ENCODE peak calls at places on chromosomes 1 and 21, in six cellular contexts. T is IMR-90, X is K562, U is heart left ventricle, O is prostate gland, Y is sigmoid colon. P is an unnamed sample.

GRCh38 chr1:59422921-59423575 is 126.2 kb downstream of the FGGY start:
- DNase-seq in T (no peak), X (no peak), U (peak; percentile 70), O (peak; percentile 98), Y (peak; percentile 87), P (no peak)

GRCh38 chr1:65818966-65819365 is 26.3 kb downstream of the PDE4B start:
- DNase-seq in T (no peak), X (no peak), U (no peak), O (no peak), Y (no peak), P (no peak)

GRCh38 chr21:30408782-30409494 is 13.1 kb downstream of the KRTAP13-1 start:
- DNase-seq in T (no peak), X (peak; percentile 43), U (peak; percentile 27), O (peak; percentile 74), Y (no peak), P (peak; percentile 25)

GRCh38 chr1:17741052-17741451 is 14.1 kb upstream of the ACTL8 start:
- DNase-seq in T (no peak), X (no peak), U (no peak), O (no peak), Y (no peak), P (no peak)

GRCh38 chr1:203153051-203153988 is 22.3 kb downstream of the MYBPH start:
- DNase-seq in T (no peak), X (no peak), U (no peak), O (no peak), Y (no peak), P (no peak)

GRCh38 chr1:30912203-30912602 is 3.6 kb upstream of the SDC3 start:
- DNase-seq in T (no peak), X (no peak), U (no peak), O (no peak), Y (peak; percentile 45), P (no peak)

GRCh38 chr1:85628791-85629531 is 48.4 kb downstream of the CCN1 start:
- DNase-seq in T (peak; percentile 95), X (peak; percentile 78), U (peak; percentile 32), O (peak; percentile 66), Y (peak; percentile 67), P (peak; percentile 57)

GRCh38 chr1:93980320-93980744 is 71.1 kb upstream of the GCLM start:
- DNase-seq in T (no peak), X (peak; percentile 31), U (no peak), O (no peak), Y (no peak), P (no peak)

GRCh38 chr1:201705389-201705788 is 123.6 kb upstream of the IPO9 start:
- DNase-seq in T (no peak), X (no peak), U (no peak), O (no peak), Y (peak; percentile 46), P (no peak)

GRCh38 chr1:162709870-162710269 is 77.6 kb downstream of the DDR2 start:
- DNase-seq in T (peak; percentile 44), X (no peak), U (no peak), O (no peak), Y (no peak), P (no peak)

GRCh38 chr1:235025422-235025984 is 103.1 kb downstream of the TOMM20 start:
- DNase-seq in T (no peak), X (no peak), U (no peak), O (no peak), Y (peak; percentile 32), P (no peak)

GRCh38 chr1:205827623-205828022 is 14.6 kb upstream of the SLC41A1 start:
- DNase-seq in T (no peak), X (no peak), U (no peak), O (no peak), Y (no peak), P (no peak)

GRCh38 chr1:116933586-116934515 is 24.1 kb downstream of the PTGFRN start:
- DNase-seq in T (no peak), X (no peak), U (no peak), O (no peak), Y (peak; percentile 44), P (no peak)

GRCh38 chr1:195462646-195463045 is 1145.6 kb downstream of the KCNT2 start:
- DNase-seq in T (peak; percentile 45), X (no peak), U (no peak), O (no peak), Y (no peak), P (no peak)

GRCh38 chr1:9942399-9942938 is 722 bp downstream of the LZIC start:
- DNase-seq in T (peak; percentile 72), X (peak; percentile 74), U (no peak), O (no peak), Y (no peak), P (no peak)

GRCh38 chr1:27487927-27488522 is 1.9 kb downstream of the WASF2 start:
- DNase-seq in T (no peak), X (peak; percentile 34), U (no peak), O (no peak), Y (no peak), P (no peak)

GRCh38 chr1:27485363-27485762 is 4.6 kb downstream of the WASF2 start:
- DNase-seq in T (no peak), X (no peak), U (no peak), O (no peak), Y (no peak), P (no peak)

GRCh38 chr1:27491748-27492700 is 2.1 kb upstream of the WASF2 start:
- DNase-seq in T (no peak), X (no peak), U (peak; percentile 57), O (peak; percentile 41), Y (peak; percentile 80), P (no peak)

GRCh38 chr1:27488523-27489138 is 1.3 kb downstream of the WASF2 start:
- DNase-seq in T (peak; percentile 33), X (peak; percentile 50), U (no peak), O (no peak), Y (peak; percentile 34), P (no peak)

DNA sequence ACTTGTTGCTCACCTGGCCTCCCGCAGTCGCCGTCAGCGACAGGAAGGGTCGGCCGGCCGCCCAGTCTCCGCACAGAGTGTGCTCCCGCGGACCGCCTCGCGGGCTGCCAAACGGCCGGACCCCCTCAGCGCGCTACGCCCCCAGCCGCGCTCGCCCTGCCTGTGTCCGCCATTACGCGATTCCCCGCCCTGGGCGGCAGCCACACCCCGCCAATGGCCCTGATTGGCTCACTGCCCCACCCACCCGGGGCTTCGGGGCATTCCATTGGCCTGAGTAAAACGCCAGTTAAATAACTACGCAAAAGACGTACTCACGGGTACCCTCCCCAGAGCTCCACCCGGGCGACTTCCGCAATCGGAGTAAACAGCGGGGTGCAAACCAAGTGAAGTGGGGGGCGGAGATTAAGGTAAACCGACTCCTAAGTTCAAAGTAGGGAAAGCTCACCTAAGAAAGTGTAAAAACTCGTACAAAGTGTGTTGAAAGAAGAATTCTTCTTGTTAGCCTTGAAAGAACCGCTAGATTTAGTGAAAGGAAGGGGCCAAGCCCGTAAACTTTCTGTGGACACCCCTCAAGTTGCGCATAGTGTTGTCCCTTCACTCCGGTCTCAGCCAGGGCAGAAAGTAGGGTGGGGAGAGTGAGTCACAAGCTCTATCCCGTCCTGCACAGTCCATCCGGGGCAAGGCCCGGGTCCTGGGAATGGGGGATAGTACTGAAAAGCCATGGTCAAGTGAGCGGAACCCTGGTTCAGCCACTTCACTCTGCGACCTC is at the start of gene WASF2:
- DNase-seq in T (peak; percentile 96), X (peak; percentile 99), U (peak; percentile 98), O (peak; percentile 97), Y (peak; percentile 99), P (peak; percentile 75)
- TF ChIP-seq POLR2A in T (peak; percentile 86), X (peak; percentile 92), U (peak; percentile 83), O (peak; percentile 100), Y (peak; percentile 95), P (peak; percentile 73)

DNA sequence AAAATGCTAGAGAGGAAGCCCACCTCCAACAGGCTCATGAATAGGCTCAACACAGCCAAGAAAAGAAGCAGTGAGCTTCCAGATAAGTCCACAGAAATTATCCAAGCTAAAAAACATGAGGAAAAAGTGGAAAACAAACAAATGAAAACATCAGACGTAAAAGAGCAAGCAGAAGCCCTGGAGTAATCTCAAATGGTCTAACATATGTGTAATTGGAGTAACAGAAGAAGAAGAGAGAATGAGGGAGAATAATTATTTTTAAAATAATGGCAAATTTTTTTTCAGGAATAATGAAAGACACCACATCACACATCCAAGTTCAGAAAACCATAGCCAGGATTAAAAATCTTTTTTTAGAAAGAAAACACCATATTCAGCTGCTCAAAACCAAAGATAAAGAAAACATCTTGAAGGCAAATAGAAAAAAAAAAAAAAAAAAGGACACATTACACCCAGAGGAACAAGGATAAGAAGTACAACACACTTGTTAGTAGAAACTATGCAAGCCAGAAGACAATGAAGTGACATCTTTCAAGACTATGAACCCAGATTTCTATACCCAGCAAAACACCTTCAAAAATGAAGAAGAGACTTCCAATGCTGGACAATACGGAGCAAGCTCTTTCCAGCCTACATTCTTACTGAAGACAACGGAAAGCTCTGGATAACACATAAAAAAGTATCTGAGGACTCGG is 10.6 kb upstream of the SUMO3 start:
- DNase-seq in T (no peak), X (no peak), U (no peak), O (no peak), Y (no peak), P (no peak)
- TF ChIP-seq POLR2A in T (no peak), X (no peak), U (no peak), O (no peak), Y (no peak), P (no peak)

GRCh38 chr1:181327796-181328195 is 155.5 kb upstream of the CACNA1E start:
- DNase-seq in T (no peak), X (no peak), U (no peak), O (no peak), Y (no peak), P (no peak)

GRCh38 chr1:181319903-181320302 is 163.4 kb upstream of the CACNA1E start:
- DNase-seq in T (no peak), X (no peak), U (no peak), O (no peak), Y (no peak), P (no peak)

GRCh38 chr1:181324797-181325616 is 158.3 kb upstream of the CACNA1E start:
- DNase-seq in T (no peak), X (peak; percentile 4), U (no peak), O (no peak), Y (no peak), P (no peak)
- TF ChIP-seq POLR2A in T (no peak), X (no peak), U (no peak), O (no peak), Y (no peak), P (no peak)

DNA sequence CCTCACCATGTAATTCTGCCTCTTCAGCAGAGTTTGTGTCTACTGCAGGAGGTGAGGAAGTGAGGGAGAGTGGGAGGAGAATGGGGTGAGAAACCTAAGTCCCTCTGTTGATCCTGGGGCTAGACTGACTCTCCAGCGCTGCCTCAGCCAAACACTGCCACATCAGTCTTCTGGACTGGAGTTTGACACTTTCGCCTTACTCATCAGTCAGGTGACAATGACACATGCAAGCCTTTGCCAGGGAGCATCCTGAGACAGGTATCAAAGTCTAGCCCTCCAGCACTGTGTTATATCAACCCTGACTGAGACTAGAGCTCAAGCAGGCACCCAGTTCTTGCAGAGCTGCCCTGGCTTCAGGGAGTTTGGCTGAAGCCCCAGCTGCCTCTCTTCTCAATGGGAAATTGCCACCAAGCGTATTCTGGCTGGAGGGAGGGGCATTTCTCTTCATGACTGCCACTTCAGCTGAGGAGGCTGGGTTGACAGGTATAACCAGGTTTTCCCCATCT is 33.3 kb upstream of the SUCO start:
- DNase-seq in T (no peak), X (peak; percentile 51), U (no peak), O (peak; percentile 20), Y (no peak), P (peak; percentile 6)
- TF ChIP-seq POLR2A in T (no peak), X (no peak), U (no peak), O (no peak), Y (no peak), P (no peak)